ENCODE peak calls at places on chromosomes 16 and 17, in six cellular contexts. O is left lung, T is H1, U is choroid plexus epithelial cell, K is colonic mucosa, W is endothelial cell of umbilical vein. E is an unnamed sample.

GRCh38 chr17:19369846-19370492 is 7.4 kb upstream of the B9D1 start:
- DNase-seq in O (no peak), W (no peak), T (no peak), K (peak), U (no peak), E (no peak)

GRCh38 chr17:40180694-40181093 is 3.4 kb downstream of the RAPGEFL1 start:
- DNase-seq in U (no peak), T (no peak), K (peak), O (no peak), W (no peak), E (no peak)

GRCh38 chr17:48181653-48182052 is 74.1 kb downstream of the SNX11 start:
- DNase-seq in T (no peak), K (peak), W (peak), O (no peak), U (peak), E (no peak)

GRCh38 chr17:62705781-62706597 is 78.5 kb downstream of the MRC2 start:
- DNase-seq in O (no peak), K (no peak), T (peak), W (peak), U (peak), E (no peak)

GRCh38 chr16:15466886-15467781 is 32.7 kb downstream of the BMERB1 start:
- DNase-seq in U (peak), T (no peak), K (no peak), W (no peak), O (no peak), E (no peak)

GRCh38 chr16:58176608-58177346 is 21.1 kb downstream of the CSNK2A2 start:
- DNase-seq in U (no peak), O (no peak), T (no peak), K (no peak), W (no peak), E (no peak)

GRCh38 chr16:56691885-56692284 is 9.6 kb downstream of the MT1X start:
- DNase-seq in U (peak), K (peak), O (no peak), W (no peak), T (no peak), E (no peak)

GRCh38 chr16:11706180-11706742 is 36.4 kb downstream of the TXNDC11 start:
- DNase-seq in W (no peak), T (no peak), K (no peak), U (peak), O (no peak), E (no peak)

GRCh38 chr16:14249291-14250032 is 178.3 kb downstream of the MRTFB start:
- DNase-seq in K (peak), O (no peak), U (peak), W (peak), T (no peak), E (peak)

GRCh38 chr17:55275894-55276804 is 11.4 kb downstream of the HLF start:
- DNase-seq in U (no peak), T (no peak), O (no peak), K (no peak), W (no peak), E (no peak)

GRCh38 chr17:2172447-2172938 is 117.6 kb downstream of the HIC1 start:
- DNase-seq in T (no peak), O (no peak), W (no peak), K (no peak), U (no peak), E (no peak)

GRCh38 chr16:28475221-28475620 is 3.1 kb upstream of the NPIPB7 start:
- DNase-seq in T (no peak), U (no peak), W (no peak), K (peak), O (no peak), E (no peak)

GRCh38 chr17:11404431-11404830 is 163.4 kb downstream of the SHISA6 start:
- DNase-seq in U (no peak), W (no peak), T (no peak), O (no peak), K (peak), E (no peak)

GRCh38 chr17:36608794-36609497 is 7.6 kb downstream of the MRM1 start:
- DNase-seq in W (peak), U (peak), T (no peak), K (peak), O (no peak), E (no peak)

DNA sequence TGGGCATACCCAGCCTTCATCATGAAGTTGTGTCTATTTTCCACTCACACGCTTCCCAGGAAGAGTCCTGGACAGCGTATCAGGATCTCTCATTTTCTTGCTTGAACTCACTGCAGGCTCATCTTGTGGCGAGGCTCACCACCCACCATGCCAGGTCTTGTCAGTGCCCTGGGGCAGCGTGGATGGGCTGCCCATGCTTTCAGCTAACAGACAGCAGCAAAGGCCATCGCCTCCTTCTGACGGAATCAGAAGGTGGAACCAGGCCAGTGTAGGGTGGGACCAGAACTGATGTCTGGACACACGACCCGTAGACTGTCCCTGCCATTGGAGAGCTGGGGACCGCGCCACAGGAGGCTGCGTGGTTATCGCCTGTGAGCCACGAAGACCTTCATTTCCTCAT is 169.4 kb downstream of the FOXL1 start:
- DNase-seq in U (no peak), W (no peak), O (no peak), K (no peak), T (no peak), E (no peak)
- TF ChIP-seq CTCF in U (no peak), W (no peak), O (no peak), K (no peak), T (no peak), E (no peak)

GRCh38 chr17:81231121-81231645 is 7.7 kb downstream of the TEPSIN start:
- DNase-seq in U (no peak), O (peak), W (no peak), K (no peak), T (no peak), E (no peak)
- TF ChIP-seq CTCF in U (no peak), O (no peak), W (no peak), K (no peak), T (no peak), E (no peak)

DNA sequence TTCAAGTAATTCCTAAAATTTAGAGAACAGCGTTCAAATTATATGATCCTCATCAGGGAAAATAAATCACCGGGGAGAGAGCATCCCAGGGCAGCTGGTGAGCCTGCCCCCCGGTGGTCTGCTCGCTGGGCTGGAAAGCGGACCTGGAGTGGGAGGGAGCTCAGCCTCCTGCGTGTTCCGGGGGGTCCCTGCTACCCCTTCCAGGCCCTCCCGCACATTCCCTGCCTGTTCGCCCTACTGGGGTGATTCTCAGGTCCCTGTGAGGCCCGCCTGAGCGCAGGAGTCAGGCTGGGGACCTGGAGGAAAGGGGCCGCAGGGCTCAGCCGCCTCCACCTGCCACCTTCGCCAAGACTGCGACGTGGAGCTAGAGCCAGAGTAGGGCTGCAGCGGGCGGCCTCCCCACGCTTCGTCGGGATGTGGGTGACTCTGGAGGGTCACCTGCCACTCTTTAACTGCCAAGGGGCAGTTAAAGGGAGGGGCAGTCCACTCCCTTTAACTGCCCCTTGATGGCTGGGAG is 28.8 kb downstream of the SLC7A5 start:
- DNase-seq in T (no peak), U (no peak), K (no peak), O (no peak), W (no peak), E (no peak)
- TF ChIP-seq CTCF in T (no peak), U (peak), K (no peak), O (no peak), W (peak), E (no peak)

GRCh38 chr17:58706351-58707140 is 14.1 kb downstream of the RAD51C start:
- DNase-seq in W (peak), T (no peak), U (no peak), O (no peak), K (no peak), E (peak)

GRCh38 chr17:58710948-58711552 is 18.6 kb downstream of the RAD51C start:
- DNase-seq in T (no peak), W (peak), O (no peak), U (peak), K (peak), E (peak)
- TF ChIP-seq CTCF in T (peak), W (peak), O (peak), U (peak), K (peak), E (peak)

DNA sequence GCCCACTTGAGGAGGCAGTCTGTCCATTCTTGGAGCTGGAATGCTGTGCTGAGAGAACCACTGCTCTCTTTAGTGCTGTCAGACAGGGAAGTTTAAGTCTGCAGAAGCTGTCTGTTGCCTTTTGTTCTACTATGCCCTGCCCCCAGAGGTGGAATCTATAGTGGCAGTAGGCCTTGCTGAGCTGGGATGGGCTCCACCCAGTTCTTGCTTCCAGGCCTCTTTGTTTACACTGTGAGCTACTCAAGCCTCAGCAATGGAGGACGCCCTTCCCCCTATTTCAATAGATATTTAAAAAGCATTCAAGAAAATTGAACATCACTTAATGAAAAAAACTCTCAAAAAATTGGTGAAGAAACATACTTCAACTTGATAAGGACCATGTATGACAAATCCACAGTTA is 313.5 kb downstream of the PHKB start:
- DNase-seq in U (peak), O (no peak), K (peak), T (peak), W (no peak), E (no peak)
- TF ChIP-seq CTCF in U (peak), O (peak), K (no peak), T (peak), W (no peak), E (no peak)

GRCh38 chr17:43543771-43544575 is 2.2 kb downstream of the ETV4 start:
- DNase-seq in U (no peak), O (no peak), K (no peak), W (no peak), T (no peak), E (no peak)
- TF ChIP-seq CTCF in U (no peak), O (no peak), K (no peak), W (no peak), T (peak), E (no peak)

GRCh38 chr16:67177743-67178699 is 5.7 kb downstream of the MATCAP1 start:
- DNase-seq in U (peak), T (peak), K (peak), W (peak), O (peak), E (no peak)
- TF ChIP-seq CTCF in U (no peak), T (no peak), K (no peak), W (peak), O (peak), E (no peak)